ENCODE peak calls at places on chromosome 20, in five cellular contexts. G is H1, T is esophagus squamous epithelium, M is heart left ventricle, I is ovary. E is an unnamed sample. For H3K4me1, the result is how much of the 10 kb centered on the place peaks cover.

GRCh38 chr20:10115021-10115420 is 80.2 kb downstream of the ANKEF1 start:
- DNase-seq in T (no peak), G (no peak), I (no peak), M (no peak), E (no peak)

GRCh38 chr20:3820901-3821727 is 767 bp downstream of the AP5S1 start:
- DNase-seq in T (no peak), M (no peak), G (no peak), I (no peak), E (peak)

GRCh38 chr20:47576516-47577033 is 74.9 kb downstream of the NCOA3 start:
- DNase-seq in T (no peak), I (peak), G (no peak), M (peak), E (peak)

GRCh38 chr20:53517146-53517545 is 76.5 kb downstream of the ZNF217 start:
- DNase-seq in M (no peak), G (no peak), T (no peak), I (no peak), E (no peak)

GRCh38 chr20:8301655-8302054 is 169.6 kb downstream of the PLCB1 start:
- DNase-seq in M (no peak), I (no peak), T (no peak), G (no peak), E (no peak)

GRCh38 chr20:15846446-15846845 is 726.8 kb downstream of the KIF16B start:
- DNase-seq in G (no peak), I (no peak), T (no peak), M (no peak), E (no peak)

GRCh38 chr20:57251949-57252348 is 14.5 kb downstream of the BMP7 start:
- DNase-seq in G (no peak), I (no peak), T (no peak), M (no peak), E (no peak)

GRCh38 chr20:32356935-32357868 is 929 bp upstream of the ASXL1 start:
- DNase-seq in I (peak), M (peak), T (no peak), G (no peak), E (no peak)

GRCh38 chr20:23050847-23051627 is 1.6 kb upstream of the THBD start:
- DNase-seq in I (peak), M (peak), G (peak), T (peak), E (peak)

GRCh38 chr20:25040438-25040831 is 17.5 kb downstream of the ACSS1 start:
- DNase-seq in T (no peak), G (no peak), M (no peak), I (peak), E (no peak)

GRCh38 chr20:52965819-52966218 is 6.3 kb upstream of the TSHZ2 start:
- DNase-seq in T (no peak), G (no peak), I (no peak), M (no peak), E (no peak)

GRCh38 chr20:58971429-58971828 is 9.6 kb upstream of the NELFCD start:
- DNase-seq in I (no peak), M (no peak), G (peak), T (no peak), E (no peak)

GRCh38 chr20:5864873-5865582 is 85.3 kb downstream of the TRMT6 start:
- DNase-seq in I (peak), G (no peak), T (no peak), M (no peak), E (no peak)

GRCh38 chr20:57469418-57470211 is 55.3 kb downstream of the CTCFL start:
- DNase-seq in T (no peak), I (no peak), M (peak), G (no peak), E (no peak)

DNA sequence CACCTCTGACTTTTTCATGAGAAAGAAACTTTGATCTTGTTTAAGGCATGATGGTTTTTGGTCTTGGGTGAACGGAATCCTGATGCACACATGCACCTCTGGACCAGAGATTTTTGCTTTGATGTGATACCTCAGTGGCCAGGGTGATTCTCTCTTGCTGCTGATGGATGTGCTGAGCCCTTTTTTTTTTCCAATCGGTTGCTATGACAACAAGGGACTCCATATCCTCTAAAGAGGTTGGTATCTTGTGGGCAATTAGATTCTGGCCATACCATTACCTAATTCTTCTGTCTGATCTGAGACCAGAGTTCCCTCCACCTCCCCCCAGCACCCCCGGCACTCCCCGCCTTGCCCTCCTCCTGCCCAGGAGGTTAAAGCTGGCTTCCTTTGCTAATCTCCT is 24.9 kb downstream of the PDYN start:
- DNase-seq in M (no peak), G (no peak), T (no peak), I (no peak), E (no peak)
- H3K4me3 ChIP-seq in M (no peak), G (no peak), T (no peak), I (no peak), E (no peak)

GRCh38 chr20:63016514-63017075 is 9.8 kb upstream of the BHLHE23 start:
- DNase-seq in T (no peak), M (no peak), I (no peak), G (no peak), E (no peak)
- H3K4me1 ChIP-seq in T (under half), M (under half), I (under half), G (under half), E (under half)

GRCh38 chr20:62427172-62428007 is at the start of gene RBBP8NL:
- DNase-seq in M (no peak), G (peak), I (no peak), T (no peak), E (no peak)
- TF ChIP-seq CTCF in M (no peak), G (peak), I (no peak), T (no peak), E (no peak)

DNA sequence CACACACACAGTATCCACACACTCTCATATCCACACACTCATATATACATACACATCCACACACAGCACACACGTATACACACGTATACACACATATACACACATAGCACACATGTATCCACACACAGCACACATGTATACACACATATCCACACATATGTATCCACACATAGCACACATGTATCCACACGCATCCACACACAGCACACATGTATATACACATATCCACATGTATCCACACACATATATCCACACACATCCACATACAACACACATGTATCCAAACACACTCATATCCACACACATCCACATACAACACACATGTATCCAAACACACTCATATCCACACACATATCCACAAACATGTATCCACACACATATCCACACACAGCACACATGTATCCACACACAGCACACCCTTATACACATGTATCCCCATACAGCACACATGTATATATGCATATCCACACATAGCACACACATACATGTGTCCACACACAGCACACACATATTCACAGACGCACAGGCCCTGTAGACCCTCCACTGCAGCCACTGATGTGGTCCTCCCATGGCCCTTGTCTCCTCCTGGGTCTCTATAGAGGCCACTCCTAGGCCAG is 172.1 kb downstream of the CDH4 start:
- DNase-seq in T (no peak), M (no peak), G (no peak), I (no peak), E (no peak)
- H3K4me3 ChIP-seq in T (no peak), M (no peak), G (no peak), I (no peak), E (no peak)

GRCh38 chr20:43936371-43936770 is 21.7 kb downstream of the TOX2 start:
- DNase-seq in G (no peak), T (no peak), M (no peak), I (no peak), E (no peak)
- H3K4me1 ChIP-seq in G (under half), T (half or more), M (under half), I (under half), E (under half)

DNA sequence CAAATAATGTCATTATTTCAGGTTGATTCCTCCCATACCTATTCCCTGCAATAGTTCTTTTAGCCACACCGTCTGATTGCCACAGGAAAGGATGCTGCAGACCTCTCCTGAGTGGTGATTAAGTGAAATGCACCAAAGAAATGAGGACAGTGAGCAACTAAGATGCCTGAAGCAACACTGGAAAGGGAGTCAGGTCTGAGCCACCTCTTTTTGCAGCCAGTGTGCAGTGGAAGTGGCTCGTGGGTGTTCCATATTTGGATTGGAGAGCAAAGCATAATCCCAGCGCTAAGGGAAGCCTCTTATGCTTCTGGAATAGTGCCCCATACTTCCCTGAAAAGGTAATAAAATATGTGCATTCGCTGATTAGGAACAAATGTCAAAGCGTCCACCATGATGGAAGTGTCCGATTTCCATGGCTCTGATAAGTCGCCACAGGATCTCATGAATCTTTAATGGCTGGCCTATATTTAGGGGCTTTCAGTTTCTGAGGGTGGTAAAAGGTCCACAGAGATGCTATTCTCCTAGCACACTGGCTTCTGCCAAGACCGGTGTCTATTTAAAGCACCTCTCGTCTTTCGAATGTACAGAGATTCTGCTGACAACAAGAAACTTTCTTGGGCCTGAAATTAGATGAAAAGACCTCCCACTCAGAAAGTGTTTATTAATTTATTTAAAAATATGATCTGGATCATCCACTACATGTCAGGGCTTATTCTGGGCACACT is 253.9 kb downstream of the SLC24A3 start:
- DNase-seq in I (no peak), M (no peak), T (no peak), G (no peak), E (no peak)
- TF ChIP-seq CTCF in I (no peak), M (no peak), T (no peak), G (no peak), E (no peak)

DNA sequence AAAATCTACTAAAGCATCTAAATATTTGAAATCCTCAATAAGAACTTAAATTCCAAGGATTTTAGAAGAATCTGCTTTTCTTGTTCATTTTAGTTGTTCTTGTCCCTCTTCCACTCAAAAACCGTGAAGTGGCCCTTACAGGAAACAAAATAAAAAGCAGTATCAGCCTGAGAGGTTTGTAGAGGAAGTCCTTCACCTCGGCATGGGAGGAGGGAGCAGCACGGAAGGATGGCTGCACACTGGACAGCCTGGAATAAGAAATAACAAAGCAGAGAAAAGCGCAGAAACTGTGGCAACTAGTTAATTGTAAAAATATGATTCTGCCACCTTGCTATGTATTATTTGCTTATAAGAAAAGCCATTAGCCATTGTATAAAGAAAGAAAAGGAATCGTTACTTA is 46.1 kb downstream of the RALGAPA2 start:
- DNase-seq in M (no peak), G (no peak), T (no peak), I (no peak), E (no peak)
- H3K4me3 ChIP-seq in M (no peak), G (peak), T (no peak), I (no peak), E (no peak)

GRCh38 chr20:1813101-1813529 is 82.1 kb upstream of the SIRPA start:
- DNase-seq in M (peak), I (peak), G (no peak), T (no peak), E (peak)
- H3K4me1 ChIP-seq in M (under half), I (under half), G (under half), T (half or more), E (under half)

DNA sequence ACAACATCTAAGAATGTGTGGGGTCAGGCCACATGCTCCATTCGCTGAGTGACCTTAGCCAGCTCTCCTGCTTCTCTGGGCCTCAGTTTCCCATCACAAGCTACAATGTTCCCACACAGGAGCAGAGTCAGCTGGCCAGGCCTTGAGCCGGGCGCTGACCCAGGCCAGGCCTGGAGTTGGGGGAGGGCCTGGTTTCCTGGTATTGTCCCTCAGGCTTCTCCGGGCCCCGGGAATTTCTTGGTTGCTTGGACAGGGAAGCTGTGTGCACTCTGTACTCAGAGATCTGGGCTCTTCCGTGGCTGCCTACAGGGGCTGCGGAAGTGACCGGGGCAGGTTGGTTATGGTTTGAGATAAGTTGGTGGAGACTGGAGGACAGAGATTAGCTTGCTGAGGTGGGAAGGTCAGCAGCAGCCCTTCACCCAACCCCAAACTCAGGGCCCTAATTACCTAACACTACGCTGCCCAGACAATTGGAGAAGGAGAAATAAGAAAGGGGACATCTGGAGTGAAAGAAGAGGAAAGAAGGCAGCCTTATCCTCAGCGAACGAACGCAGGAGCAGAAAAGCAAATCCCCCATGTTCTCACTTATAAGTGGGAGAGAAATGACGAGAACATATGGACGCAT is 6.3 kb downstream of the TGM2 start:
- DNase-seq in I (no peak), G (no peak), M (peak), T (no peak), E (no peak)
- TF ChIP-seq CTCF in I (no peak), G (no peak), M (no peak), T (no peak), E (no peak)

DNA sequence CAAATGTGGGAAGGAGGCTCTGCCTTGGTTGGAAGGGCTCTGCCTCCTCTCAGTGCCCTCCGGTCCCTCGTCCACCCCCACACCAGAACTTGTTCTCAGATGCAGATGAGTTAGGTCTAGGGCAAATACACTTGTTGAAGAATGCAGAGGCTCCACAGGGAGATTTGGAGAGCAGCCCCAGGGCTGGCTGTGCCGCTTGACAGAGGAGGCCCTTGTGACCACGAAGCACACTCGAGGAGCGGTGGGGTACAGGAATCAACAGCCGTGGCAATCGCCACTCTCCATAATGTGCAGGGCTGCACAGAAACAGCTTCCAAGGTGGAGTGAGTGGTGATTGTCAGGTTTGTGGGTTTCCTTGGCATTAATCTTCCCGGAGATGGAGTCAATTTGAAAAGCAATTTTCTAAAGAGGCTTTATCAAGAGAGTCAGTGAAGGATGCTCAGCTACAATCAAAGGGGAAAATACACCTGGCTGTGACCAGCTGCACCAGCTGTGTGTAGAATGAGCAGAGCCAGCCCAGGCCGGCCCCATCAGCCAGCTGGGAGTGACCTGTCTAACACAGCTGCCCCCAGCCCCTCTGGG is 59.5 kb downstream of the BFSP1 start:
- DNase-seq in I (no peak), T (no peak), G (peak), M (no peak), E (no peak)
- H3K4me3 ChIP-seq in I (no peak), T (no peak), G (no peak), M (no peak), E (no peak)